ENCODE peak calls at places on chromosomes 2 and 18, in five cellular contexts. One of them, this sample, is unnamed.

GRCh38 chr2:143823286-143823685 is 694.1 kb downstream of the ARHGAP15 start:
- DNase-seq in ACHN: no peak
- DNase-seq in fibroblast of mammary gland: no peak
- DNase-seq in pons: no peak
- DNase-seq in GM12878: no peak
- DNase-seq in this sample: no peak

GRCh38 chr2:15588329-15588919 is 3.2 kb upstream of the DDX1 start:
- DNase-seq in ACHN: peak
- DNase-seq in fibroblast of mammary gland: peak
- DNase-seq in pons: peak
- DNase-seq in GM12878: no peak
- DNase-seq in this sample: peak

GRCh38 chr2:45962522-45962921 is 311.0 kb downstream of the PRKCE start:
- DNase-seq in ACHN: peak
- DNase-seq in fibroblast of mammary gland: peak
- DNase-seq in pons: peak
- DNase-seq in GM12878: no peak
- DNase-seq in this sample: peak

GRCh38 chr2:19748073-19748375 is 153.8 kb downstream of the TTC32 start:
- DNase-seq in ACHN: no peak
- DNase-seq in fibroblast of mammary gland: no peak
- DNase-seq in pons: no peak
- DNase-seq in GM12878: no peak
- DNase-seq in this sample: no peak

GRCh38 chr2:134218928-134219707 is 34.8 kb upstream of the MGAT5 start:
- DNase-seq in ACHN: no peak
- DNase-seq in fibroblast of mammary gland: no peak
- DNase-seq in pons: peak
- DNase-seq in GM12878: no peak
- DNase-seq in this sample: no peak

GRCh38 chr18:21112140-21112473 is 494 bp upstream of the ROCK1 start:
- DNase-seq in ACHN: no peak
- DNase-seq in fibroblast of mammary gland: no peak
- DNase-seq in pons: no peak
- DNase-seq in GM12878: no peak
- DNase-seq in this sample: no peak

GRCh38 chr2:67256892-67257291 is 140.2 kb upstream of the ETAA1 start:
- DNase-seq in ACHN: no peak
- DNase-seq in fibroblast of mammary gland: peak
- DNase-seq in pons: no peak
- DNase-seq in GM12878: no peak
- DNase-seq in this sample: no peak

GRCh38 chr2:88683160-88684021 is 8.1 kb upstream of the RPIA start:
- DNase-seq in ACHN: peak
- DNase-seq in fibroblast of mammary gland: no peak
- DNase-seq in pons: no peak
- DNase-seq in GM12878: no peak
- DNase-seq in this sample: no peak

GRCh38 chr2:37232131-37232933 is 874 bp downstream of the NDUFAF7 start:
- DNase-seq in ACHN: no peak
- DNase-seq in fibroblast of mammary gland: peak
- DNase-seq in pons: peak
- DNase-seq in GM12878: no peak
- DNase-seq in this sample: peak

GRCh38 chr2:88933980-88934379 is 242.5 kb downstream of the RPIA start:
- DNase-seq in ACHN: peak
- DNase-seq in fibroblast of mammary gland: peak
- DNase-seq in pons: no peak
- DNase-seq in GM12878: no peak
- DNase-seq in this sample: no peak

GRCh38 chr2:189506514-189506976 is 65.3 kb downstream of the WDR75 start:
- DNase-seq in ACHN: no peak
- DNase-seq in fibroblast of mammary gland: no peak
- DNase-seq in pons: no peak
- DNase-seq in GM12878: no peak
- DNase-seq in this sample: no peak

GRCh38 chr2:56248965-56249742 is 65.4 kb downstream of the CCDC85A start:
- DNase-seq in ACHN: no peak
- DNase-seq in fibroblast of mammary gland: no peak
- DNase-seq in pons: no peak
- DNase-seq in GM12878: no peak
- DNase-seq in this sample: peak

GRCh38 chr2:120675460-120676130 is 60.1 kb upstream of the GLI2 start:
- DNase-seq in ACHN: peak
- DNase-seq in fibroblast of mammary gland: peak
- DNase-seq in pons: peak
- DNase-seq in GM12878: no peak
- DNase-seq in this sample: peak

GRCh38 chr2:227703280-227703732 is 14.5 kb downstream of the SLC19A3 start:
- DNase-seq in ACHN: no peak
- DNase-seq in fibroblast of mammary gland: peak
- DNase-seq in pons: no peak
- DNase-seq in GM12878: no peak
- DNase-seq in this sample: peak

GRCh38 chr2:68715353-68716041 is 19.1 kb upstream of the ARHGAP25 start:
- DNase-seq in ACHN: peak
- DNase-seq in fibroblast of mammary gland: peak
- DNase-seq in pons: no peak
- DNase-seq in GM12878: peak
- DNase-seq in this sample: peak

GRCh38 chr2:165871025-165871424 is 77.0 kb upstream of the GALNT3 start:
- DNase-seq in ACHN: no peak
- DNase-seq in fibroblast of mammary gland: no peak
- DNase-seq in pons: no peak
- DNase-seq in GM12878: no peak
- DNase-seq in this sample: no peak

GRCh38 chr18:74896390-74896991 is 298.8 kb downstream of the ZNF407 start:
- DNase-seq in ACHN: peak
- DNase-seq in fibroblast of mammary gland: peak
- DNase-seq in pons: peak
- DNase-seq in GM12878: no peak
- DNase-seq in this sample: no peak

GRCh38 chr18:46627136-46627535 is 29.9 kb downstream of the LOXHD1 start:
- DNase-seq in ACHN: no peak
- DNase-seq in fibroblast of mammary gland: no peak
- DNase-seq in pons: no peak
- DNase-seq in GM12878: no peak
- DNase-seq in this sample: no peak

GRCh38 chr2:231923951-231924888 is 2.0 kb downstream of the NPPC start:
- DNase-seq in ACHN: no peak
- DNase-seq in fibroblast of mammary gland: no peak
- DNase-seq in pons: no peak
- DNase-seq in GM12878: no peak
- DNase-seq in this sample: no peak

GRCh38 chr18:74463271-74463670 is 6.2 kb upstream of the DIPK1C start:
- DNase-seq in ACHN: no peak
- DNase-seq in fibroblast of mammary gland: no peak
- DNase-seq in pons: no peak
- DNase-seq in GM12878: no peak
- DNase-seq in this sample: no peak

GRCh38 chr2:60520917-60521539 is 32.4 kb downstream of the BCL11A start:
- DNase-seq in ACHN: no peak
- DNase-seq in fibroblast of mammary gland: no peak
- DNase-seq in pons: no peak
- DNase-seq in GM12878: no peak
- DNase-seq in this sample: no peak